ENCODE peak calls at places on chromosomes 6 and 20, in six cellular contexts. Q is GM12891, A is GM12878, C is H1, O is HepG2, I is K562. E is an unnamed sample.

GRCh38 chr20:43723194-43723593 is 3.6 kb downstream of the GTSF1L start:
- DNase-seq in Q (no peak), A (no peak), C (no peak), O (no peak), I (no peak), E (no peak)

GRCh38 chr6:132060591-132060990 is 109.4 kb upstream of the CCN2 start:
- DNase-seq in Q (no peak), A (no peak), C (no peak), O (peak), I (no peak), E (no peak)

GRCh38 chr20:63290677-63291472 is 2.1 kb upstream of the COL20A1 start:
- DNase-seq in Q (peak), A (no peak), C (peak), O (peak), I (peak), E (peak)

GRCh38 chr6:90421656-90422055 is 125.0 kb upstream of the BACH2 start:
- DNase-seq in Q (no peak), A (no peak), C (no peak), O (no peak), I (no peak), E (no peak)

GRCh38 chr6:163837681-163838431 is 423.3 kb downstream of the QKI start:
- DNase-seq in Q (no peak), A (no peak), C (no peak), O (no peak), I (no peak), E (no peak)

GRCh38 chr20:63129991-63130653 is 85.8 kb downstream of the YTHDF1 start:
- DNase-seq in Q (no peak), A (no peak), C (no peak), O (no peak), I (no peak), E (no peak)

GRCh38 chr6:116557863-116558262 is 4.3 kb downstream of the CALHM4 start:
- DNase-seq in Q (no peak), A (no peak), C (no peak), O (peak), I (no peak), E (no peak)

GRCh38 chr20:17662333-17663039 is 19.6 kb downstream of the RRBP1 start:
- DNase-seq in Q (no peak), A (no peak), C (no peak), O (no peak), I (no peak), E (no peak)

GRCh38 chr20:2224246-2224645 is 71.6 kb upstream of the TGM3 start:
- DNase-seq in Q (no peak), A (no peak), C (no peak), O (no peak), I (no peak), E (no peak)

GRCh38 chr20:38325167-38325566 is 21.1 kb upstream of the LBP start:
- DNase-seq in Q (no peak), A (no peak), C (no peak), O (no peak), I (no peak), E (no peak)

GRCh38 chr20:51447097-51447764 is 95.3 kb downstream of the NFATC2 start:
- DNase-seq in Q (no peak), A (no peak), C (no peak), O (peak), I (no peak), E (no peak)

GRCh38 chr6:88165087-88165876 is 865 bp downstream of the CNR1 start:
- DNase-seq in Q (no peak), A (no peak), C (no peak), O (no peak), I (no peak), E (no peak)

GRCh38 chr6:169800668-169801395 is 49.4 kb downstream of the ERMARD start:
- DNase-seq in Q (no peak), A (no peak), C (no peak), O (peak), I (no peak), E (no peak)

GRCh38 chr6:140344149-140344913 is 969.9 kb upstream of the CITED2 start:
- DNase-seq in Q (no peak), A (no peak), C (no peak), O (peak), I (no peak), E (no peak)

GRCh38 chr20:3890999-3891929 is 2.1 kb downstream of the PANK2 start:
- DNase-seq in Q (no peak), A (no peak), C (no peak), O (no peak), I (no peak), E (no peak)

GRCh38 chr6:44674226-44675155 is 287.0 kb downstream of the CDC5L start:
- DNase-seq in Q (no peak), A (no peak), C (no peak), O (no peak), I (no peak), E (no peak)

GRCh38 chr6:89254569-89254968 is 37.4 kb upstream of the GABRR1 start:
- DNase-seq in Q (no peak), A (no peak), C (no peak), O (no peak), I (no peak), E (no peak)

GRCh38 chr20:15240801-15241200 is 903.4 kb upstream of the FLRT3 start:
- DNase-seq in Q (no peak), A (no peak), C (no peak), O (no peak), I (no peak), E (no peak)

GRCh38 chr6:109243863-109244825 is 138.1 kb downstream of the CD164 start:
- DNase-seq in Q (no peak), A (no peak), C (no peak), O (no peak), I (no peak), E (no peak)

GRCh38 chr20:56932575-56933330 is 303.6 kb downstream of the TFAP2C start:
- DNase-seq in Q (no peak), A (no peak), C (no peak), O (no peak), I (no peak), E (no peak)

GRCh38 chr20:32332614-32333013 is 25.5 kb upstream of the ASXL1 start:
- DNase-seq in Q (no peak), A (no peak), C (no peak), O (no peak), I (no peak), E (no peak)

GRCh38 chr6:109052852-109053251 is 41.8 kb downstream of the SESN1 start:
- DNase-seq in Q (no peak), A (no peak), C (no peak), O (no peak), I (no peak), E (no peak)

GRCh38 chr6:169635345-169635744 is 66.5 kb downstream of the WDR27 start:
- DNase-seq in Q (no peak), A (no peak), C (no peak), O (no peak), I (no peak), E (no peak)

GRCh38 chr6:164057876-164058275 is 643.4 kb downstream of the QKI start:
- DNase-seq in Q (no peak), A (no peak), C (no peak), O (no peak), I (no peak), E (no peak)

GRCh38 chr6:44475779-44476434 is 88.4 kb downstream of the CDC5L start:
- DNase-seq in Q (peak), A (no peak), C (peak), O (peak), I (peak), E (peak)

GRCh38 chr6:148824291-148824690 is 77.5 kb downstream of the UST start:
- DNase-seq in Q (no peak), A (no peak), C (no peak), O (no peak), I (no peak), E (no peak)

GRCh38 chr20:13008761-13009681 is at the start of gene SPTLC3:
- DNase-seq in Q (no peak), A (no peak), C (peak), O (peak), I (no peak), E (no peak)
- TF ChIP-seq POLR2A in Q (no peak), A (no peak), C (no peak), O (peak), I (no peak), E (no peak)

DNA sequence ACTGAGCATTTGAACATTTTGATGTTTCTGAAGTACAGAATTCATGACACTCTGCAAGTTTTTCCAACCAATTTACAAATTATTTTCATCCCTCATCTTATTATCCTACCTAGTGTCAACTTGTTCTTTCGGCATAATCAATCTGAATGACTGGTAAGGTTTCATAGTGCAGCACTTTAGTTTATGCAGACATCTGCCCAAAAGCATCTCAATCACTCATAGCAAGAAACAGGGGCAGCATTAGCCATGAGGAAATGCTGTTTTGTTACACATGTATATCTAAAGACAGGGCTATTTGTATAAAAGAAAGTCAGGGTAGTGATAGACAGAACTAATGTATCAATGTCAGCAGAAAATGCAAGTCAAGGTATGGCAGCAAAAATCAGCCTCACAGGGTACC is 378.1 kb upstream of the AGPAT4 start:
- DNase-seq in Q (no peak), A (no peak), C (no peak), O (no peak), I (no peak), E (no peak)
- TF ChIP-seq TAF1 in Q (no peak), A (no peak), C (no peak), O (no peak), I (no peak), E (no peak)

GRCh38 chr20:25014816-25015215 is 22.3 kb upstream of the APMAP start:
- DNase-seq in Q (no peak), A (no peak), C (no peak), O (no peak), I (no peak), E (no peak)
- TF ChIP-seq POLR2A in Q (no peak), A (no peak), C (no peak), O (no peak), I (no peak), E (no peak)

GRCh38 chr6:82062219-82062618 is 185.3 kb downstream of the IBTK start:
- DNase-seq in Q (no peak), A (no peak), C (no peak), O (no peak), I (no peak), E (no peak)

GRCh38 chr6:82072113-82072512 is 175.4 kb downstream of the IBTK start:
- DNase-seq in Q (no peak), A (no peak), C (no peak), O (no peak), I (no peak), E (no peak)

GRCh38 chr6:82068721-82069120 is 178.8 kb downstream of the IBTK start:
- DNase-seq in Q (no peak), A (no peak), C (no peak), O (no peak), I (no peak), E (no peak)

GRCh38 chr6:82066196-82066595 is 181.3 kb downstream of the IBTK start:
- DNase-seq in Q (no peak), A (no peak), C (no peak), O (no peak), I (no peak), E (no peak)

DNA sequence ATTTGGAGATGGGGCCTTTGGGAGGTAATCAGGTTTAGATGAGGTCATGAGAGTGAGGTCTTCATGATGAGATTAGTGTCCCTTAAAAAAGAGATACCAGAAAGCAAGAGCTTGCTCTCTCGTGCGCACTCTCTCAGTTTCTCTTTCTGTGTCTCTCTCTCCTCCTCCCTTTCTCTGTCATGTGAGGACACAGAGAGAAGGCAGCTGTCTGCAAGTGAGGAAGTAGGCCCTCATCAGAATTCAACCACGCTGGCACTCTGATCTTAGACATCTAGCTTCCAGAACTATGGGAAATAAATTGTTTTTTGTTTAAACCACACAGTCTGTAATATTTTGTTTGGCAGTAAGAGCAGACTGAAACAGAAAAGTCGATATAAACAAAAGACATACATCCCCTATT is 180.5 kb downstream of the IBTK start:
- DNase-seq in Q (peak), A (peak), C (no peak), O (no peak), I (no peak), E (no peak)
- TF ChIP-seq TAF1 in Q (peak), A (peak), C (no peak), O (no peak), I (no peak), E (no peak)

DNA sequence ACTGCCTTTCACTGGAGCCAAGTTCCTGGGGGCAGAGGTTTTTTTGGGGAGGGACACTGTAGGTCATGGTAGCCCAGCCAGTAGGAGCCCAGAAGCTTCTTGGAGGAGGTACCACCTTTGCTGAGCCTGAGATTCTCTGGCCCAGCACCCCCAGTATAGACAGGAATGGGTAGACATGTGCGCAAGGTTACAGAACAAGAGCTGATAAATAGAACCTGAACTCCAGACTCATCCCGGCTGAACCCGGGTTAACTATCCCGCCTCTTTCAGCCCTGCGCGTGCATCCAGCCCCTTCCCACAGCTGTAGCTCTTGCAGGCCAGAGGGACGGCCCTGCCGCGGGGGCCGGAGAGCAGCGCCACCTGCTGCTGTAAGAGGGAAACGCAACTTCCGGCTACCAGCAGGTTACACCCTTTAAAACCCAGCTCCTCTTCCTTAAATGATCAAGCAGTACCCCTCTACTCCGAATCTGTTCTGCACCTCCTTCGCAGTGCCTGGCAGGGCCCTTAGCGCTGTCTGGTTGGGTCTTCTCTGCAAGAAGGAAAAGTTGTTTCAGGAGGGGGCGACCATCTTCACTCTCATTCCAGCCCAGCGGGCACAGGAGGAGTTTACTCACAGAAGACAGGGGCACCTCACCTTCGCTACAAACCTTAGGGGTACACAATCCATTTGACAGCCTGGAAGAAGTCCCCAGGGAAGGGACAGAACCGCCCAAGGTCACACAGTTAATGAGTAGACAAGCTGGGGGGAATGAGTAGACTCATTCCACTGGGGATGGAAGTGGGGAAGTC is 7.5 kb downstream of the SRXN1 start:
- DNase-seq in Q (peak), A (peak), C (peak), O (peak), I (peak), E (peak)
- TF ChIP-seq POLR2A in Q (no peak), A (no peak), C (no peak), O (peak), I (peak), E (no peak)

DNA sequence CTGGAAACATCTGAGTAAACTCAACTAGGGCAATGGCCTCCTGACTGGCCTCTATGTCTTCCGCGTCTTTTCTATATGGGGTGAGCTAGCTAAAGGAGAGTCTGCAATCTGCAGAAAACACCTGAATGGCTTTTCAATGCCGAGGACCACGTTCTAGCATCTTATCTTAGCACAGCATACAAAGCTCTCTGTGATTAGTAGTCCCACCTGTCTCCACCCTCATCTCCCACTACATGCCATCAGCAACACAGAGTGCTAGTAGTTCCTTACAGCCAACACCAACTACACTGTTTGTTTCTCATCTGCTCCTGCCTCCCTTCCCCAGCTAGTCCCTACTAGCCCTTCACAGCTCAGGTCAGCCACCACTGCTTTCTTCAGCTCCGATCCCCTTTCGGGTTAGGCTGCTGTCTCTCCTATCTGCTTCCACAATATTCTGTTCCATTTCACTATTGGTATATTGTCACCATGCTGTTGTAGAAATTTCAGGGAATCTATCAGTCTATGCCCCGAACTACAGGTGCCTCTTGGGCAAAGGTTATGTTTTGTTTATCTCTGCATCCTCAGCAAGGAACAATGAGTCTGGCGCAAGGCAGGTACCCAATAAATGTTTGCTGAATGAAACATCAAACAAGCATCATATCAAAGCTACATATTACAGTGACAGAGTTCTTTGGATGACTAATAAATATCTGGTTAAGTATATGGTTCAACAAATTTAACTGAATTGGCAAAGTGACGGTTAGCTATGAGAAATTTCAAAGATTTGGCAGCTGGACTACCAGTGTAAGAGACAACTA is 12.2 kb downstream of the LYRM4 start:
- DNase-seq in Q (no peak), A (no peak), C (no peak), O (no peak), I (peak), E (no peak)
- TF ChIP-seq TAF1 in Q (no peak), A (no peak), C (no peak), O (no peak), I (no peak), E (no peak)

DNA sequence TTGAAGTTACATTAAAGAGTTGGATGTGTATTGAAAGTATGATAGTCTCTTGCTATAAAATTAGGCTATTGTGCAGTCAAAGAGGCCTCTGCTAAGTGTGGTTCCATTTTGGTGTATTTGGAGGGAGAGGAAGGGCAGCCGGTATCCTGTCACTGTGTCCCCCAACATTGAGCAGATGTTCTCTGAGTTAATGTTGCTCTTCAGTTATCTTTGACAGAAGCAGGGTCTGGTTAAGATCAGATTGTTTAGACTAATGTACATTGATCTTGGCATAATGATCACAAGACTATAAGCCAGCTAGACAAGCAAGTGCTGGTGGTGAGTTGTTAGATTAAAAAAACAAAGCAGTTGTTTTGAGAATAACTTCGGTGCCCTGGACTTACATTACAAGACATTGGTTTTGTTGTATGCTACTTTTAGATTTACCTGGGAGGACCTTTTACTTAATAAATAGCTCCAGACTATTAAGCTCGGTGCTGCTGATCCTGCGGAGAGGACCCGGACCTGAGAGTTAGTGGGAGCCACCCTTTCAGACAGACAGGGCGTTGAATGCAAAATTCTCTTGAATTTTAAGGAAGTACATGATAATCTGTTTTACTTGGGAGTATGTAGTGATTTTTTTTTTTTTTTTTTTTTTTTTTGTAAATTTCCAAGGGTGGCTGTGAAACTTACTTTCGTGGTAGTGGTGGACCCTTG is 97.8 kb downstream of the JARID2 start:
- DNase-seq in Q (no peak), A (no peak), C (no peak), O (no peak), I (no peak), E (no peak)
- TF ChIP-seq POLR2A in Q (no peak), A (no peak), C (no peak), O (no peak), I (no peak), E (no peak)

GRCh38 chr6:6560909-6561308 is 27.6 kb upstream of the LY86 start:
- DNase-seq in Q (no peak), A (no peak), C (no peak), O (no peak), I (no peak), E (no peak)
- TF ChIP-seq TAF1 in Q (no peak), A (no peak), C (no peak), O (no peak), I (no peak), E (no peak)

GRCh38 chr20:23622839-23623343 is 14.9 kb downstream of the CST3 start:
- DNase-seq in Q (no peak), A (no peak), C (no peak), O (peak), I (peak), E (no peak)
- TF ChIP-seq POLR2A in Q (no peak), A (no peak), C (no peak), O (no peak), I (no peak), E (no peak)

DNA sequence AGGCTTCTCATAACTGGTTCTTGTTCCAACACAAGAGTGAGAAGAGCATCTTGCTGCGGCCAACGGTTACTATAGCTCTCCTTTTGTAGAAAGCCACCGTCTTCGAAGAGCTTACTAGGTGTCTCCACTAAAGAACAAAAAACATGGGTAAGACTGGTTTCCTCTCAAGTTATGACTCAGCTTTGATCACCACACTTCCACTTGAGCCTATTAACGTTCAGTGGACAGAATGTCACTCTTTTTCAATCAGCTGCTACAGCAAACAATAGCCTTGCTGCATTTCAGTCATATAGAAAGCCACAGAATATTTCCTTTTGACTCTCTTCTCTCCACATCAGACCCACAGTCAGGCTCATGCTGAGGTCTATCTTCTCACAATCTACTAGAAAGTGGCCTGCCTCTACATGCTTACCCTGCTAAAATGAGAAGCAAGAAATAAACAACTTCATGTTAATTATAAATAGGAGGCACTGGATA is 243.5 kb upstream of the PREP start:
- DNase-seq in Q (peak), A (peak), C (no peak), O (no peak), I (no peak), E (no peak)
- TF ChIP-seq TAF1 in Q (no peak), A (no peak), C (no peak), O (no peak), I (no peak), E (no peak)